ENCODE peak calls at places on chromosome 18, in four cellular contexts. Y is mucosa of descending colon, Q is GF-D8, Z is hypothalamus. C is an unnamed sample.

GRCh38 chr18:57025525-57025924 is 121.4 kb upstream of the BOD1L2 start:
- DNase-seq in Z (peak), Q (no peak), Y (no peak), C (no peak)

GRCh38 chr18:57727952-57728807 is 74.9 kb downstream of the ATP8B1 start:
- DNase-seq in Y (no peak), Q (no peak), Z (no peak), C (no peak)

GRCh38 chr18:79527656-79528055 is 131.9 kb downstream of the NFATC1 start:
- DNase-seq in Q (no peak), Z (no peak), Y (no peak), C (no peak)

GRCh38 chr18:79441261-79441819 is 45.6 kb downstream of the NFATC1 start:
- DNase-seq in Y (no peak), Q (no peak), Z (no peak), C (no peak)

GRCh38 chr18:72848534-72849237 is 19.1 kb downstream of the NETO1 start:
- DNase-seq in Y (no peak), Z (no peak), Q (no peak), C (no peak)

GRCh38 chr18:26792661-26793060 is 72.8 kb downstream of the AQP4 start:
- DNase-seq in Q (no peak), Y (no peak), Z (no peak), C (no peak)

GRCh38 chr18:51191139-51191717 is 6.3 kb downstream of the MEX3C start:
- DNase-seq in Z (no peak), Y (no peak), Q (no peak), C (no peak)

GRCh38 chr18:73893879-73894278 is 253.8 kb downstream of the FBXO15 start:
- DNase-seq in Y (no peak), Z (no peak), Q (no peak), C (no peak)